ENCODE peak calls at places on chromosomes 16 and 17, in seven cellular contexts. G, Q, K, L, S, C and B are unnamed samples.

GRCh38 chr16:14289692-14290340 is 218.7 kb downstream of the MRTFB start:
- DNase-seq in S (peak; percentile 21), G (no peak), Q (no peak), C (peak; percentile 66), K (no peak), L (no peak), B (no peak)

GRCh38 chr16:72845322-72846020 is 202.5 kb downstream of the ZFHX3 start:
- DNase-seq in S (no peak), C (no peak), K (no peak), Q (no peak), G (no peak), L (no peak), B (no peak)

GRCh38 chr17:80006339-80006720 is 29.3 kb downstream of the TBC1D16 start:
- DNase-seq in Q (no peak), S (no peak), G (no peak), L (no peak), C (no peak), K (no peak), B (no peak)

GRCh38 chr16:1689853-1690252 is 11.8 kb downstream of the JPT2 start:
- DNase-seq in K (no peak), G (no peak), S (no peak), Q (no peak), C (no peak), L (no peak), B (no peak)

GRCh38 chr17:39753514-39754160 is 15.9 kb downstream of the GRB7 start:
- DNase-seq in C (no peak), L (no peak), K (peak; percentile 79), S (peak; percentile 67), G (peak; percentile 27), Q (no peak), B (peak; percentile 72)

GRCh38 chr17:47705536-47706481 is 11.8 kb downstream of the TBKBP1 start:
- DNase-seq in G (no peak), S (no peak), L (no peak), C (no peak), Q (no peak), K (peak; percentile 54), B (no peak)

GRCh38 chr16:7871371-7871770 is 538.7 kb downstream of the RBFOX1 start:
- DNase-seq in S (no peak), L (no peak), G (no peak), Q (no peak), C (no peak), K (no peak), B (no peak)

GRCh38 chr16:67723151-67723915 is 4.2 kb upstream of the GFOD2 start:
- DNase-seq in K (peak; percentile 30), C (no peak), Q (no peak), G (no peak), S (no peak), L (no peak), B (no peak)

GRCh38 chr17:75033346-75034235 is 13.2 kb downstream of the ATP5PD start:
- DNase-seq in G (peak; percentile 91), S (peak; percentile 90), C (peak; percentile 94), Q (peak; percentile 100), K (peak; percentile 97), L (peak; percentile 95), B (peak; percentile 93)

GRCh38 chr17:36072431-36073121 is 8.5 kb downstream of the CCL18 start:
- DNase-seq in Q (no peak), S (peak; percentile 62), K (no peak), C (peak; percentile 52), L (no peak), G (peak; percentile 10), B (peak; percentile 61)

GRCh38 chr17:45277992-45278391 is 16.1 kb upstream of the SPATA32 start:
- DNase-seq in G (peak; percentile 29), Q (no peak), C (no peak), K (no peak), S (peak; percentile 67), L (no peak), B (no peak)

GRCh38 chr17:77400445-77400870 is 259.7 kb downstream of the SEC14L1 start:
- DNase-seq in L (no peak), S (peak; percentile 54), C (no peak), G (no peak), Q (no peak), K (no peak), B (no peak)

GRCh38 chr16:89396156-89396555 is 94.2 kb downstream of the ANKRD11 start:
- DNase-seq in S (no peak), L (no peak), G (no peak), C (no peak), Q (no peak), K (no peak), B (no peak)

GRCh38 chr17:6241381-6241780 is 171.2 kb downstream of the WSCD1 start:
- DNase-seq in G (no peak), L (no peak), Q (no peak), S (no peak), K (no peak), C (no peak), B (no peak)

GRCh38 chr16:65600629-65601028 is 478.8 kb upstream of the CDH11 start:
- DNase-seq in C (no peak), L (no peak), G (no peak), K (no peak), S (no peak), Q (no peak), B (no peak)

GRCh38 chr17:47775181-47775580 is 42.1 kb downstream of the TBX21 start:
- DNase-seq in C (no peak), K (no peak), G (no peak), Q (no peak), L (no peak), S (no peak), B (no peak)

GRCh38 chr16:82329504-82330192 is 159.6 kb upstream of the MPHOSPH6 start:
- DNase-seq in Q (no peak), K (no peak), C (peak; percentile 89), S (peak; percentile 82), G (peak; percentile 88), L (peak; percentile 60), B (no peak)

GRCh38 chr17:41196068-41196467 is 6.4 kb downstream of the KRTAP9-1 start:
- DNase-seq in G (no peak), S (no peak), L (no peak), Q (no peak), K (no peak), C (no peak), B (no peak)

GRCh38 chr17:63911041-63911635 is at the start of gene CSHL1:
- DNase-seq in K (no peak), G (no peak), C (no peak), S (no peak), Q (no peak), L (no peak), B (no peak)

GRCh38 chr17:40817103-40817682 is 5.2 kb downstream of the KRT10 start:
- DNase-seq in S (no peak), L (no peak), G (no peak), K (no peak), Q (no peak), C (no peak), B (no peak)

GRCh38 chr17:65312718-65313382 is 175.7 kb downstream of the RGS9 start:
- DNase-seq in Q (no peak), G (no peak), S (no peak), K (no peak), L (no peak), C (no peak), B (no peak)
- H3K27ac ChIP-seq in Q (no peak overlapping the region), G (no peak overlapping the region), S (no peak overlapping the region), K (no peak overlapping the region), L (no peak overlapping the region), C (no peak overlapping the region), B (no peak overlapping the region)

GRCh38 chr17:70774339-70775110 is 605.2 kb downstream of the KCNJ2 start:
- DNase-seq in L (no peak), G (no peak), S (no peak), C (no peak), Q (no peak), K (no peak), B (no peak)

GRCh38 chr17:70773210-70773609 is 603.9 kb downstream of the KCNJ2 start:
- DNase-seq in K (no peak), L (no peak), Q (no peak), G (no peak), C (no peak), S (no peak), B (no peak)

GRCh38 chr17:70775667-70776066 is 606.3 kb downstream of the KCNJ2 start:
- DNase-seq in K (no peak), G (no peak), Q (no peak), S (no peak), C (no peak), L (no peak), B (no peak)

GRCh38 chr17:70780031-70780430 is 610.7 kb downstream of the KCNJ2 start:
- DNase-seq in G (no peak), L (no peak), K (no peak), Q (no peak), C (no peak), S (no peak), B (no peak)

DNA sequence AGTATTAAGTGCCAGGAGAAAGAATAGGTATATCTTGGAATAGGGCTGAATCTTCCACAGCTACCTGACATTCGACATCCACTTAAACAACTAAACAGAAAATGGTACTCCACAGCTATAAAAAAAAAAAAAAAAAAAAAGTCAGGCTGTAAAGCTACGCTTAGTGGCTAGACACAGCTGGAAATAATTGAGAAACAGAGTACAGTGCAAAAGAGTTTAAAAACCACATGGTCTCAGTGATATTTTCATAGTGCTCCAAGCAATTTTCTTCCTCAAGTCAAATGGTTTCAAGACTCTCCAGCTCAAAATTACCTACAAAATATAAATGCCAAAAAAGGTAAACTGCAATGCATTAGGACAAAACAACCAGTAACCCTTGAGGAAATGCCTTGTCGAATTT is 607.1 kb downstream of the KCNJ2 start:
- DNase-seq in Q (no peak), S (no peak), C (no peak), K (no peak), L (no peak), G (no peak), B (no peak)
- TF ChIP-seq POLR2AphosphoS5 in Q (no peak), S (no peak), C (no peak), K (no peak), L (no peak), G (no peak), B (no peak)

DNA sequence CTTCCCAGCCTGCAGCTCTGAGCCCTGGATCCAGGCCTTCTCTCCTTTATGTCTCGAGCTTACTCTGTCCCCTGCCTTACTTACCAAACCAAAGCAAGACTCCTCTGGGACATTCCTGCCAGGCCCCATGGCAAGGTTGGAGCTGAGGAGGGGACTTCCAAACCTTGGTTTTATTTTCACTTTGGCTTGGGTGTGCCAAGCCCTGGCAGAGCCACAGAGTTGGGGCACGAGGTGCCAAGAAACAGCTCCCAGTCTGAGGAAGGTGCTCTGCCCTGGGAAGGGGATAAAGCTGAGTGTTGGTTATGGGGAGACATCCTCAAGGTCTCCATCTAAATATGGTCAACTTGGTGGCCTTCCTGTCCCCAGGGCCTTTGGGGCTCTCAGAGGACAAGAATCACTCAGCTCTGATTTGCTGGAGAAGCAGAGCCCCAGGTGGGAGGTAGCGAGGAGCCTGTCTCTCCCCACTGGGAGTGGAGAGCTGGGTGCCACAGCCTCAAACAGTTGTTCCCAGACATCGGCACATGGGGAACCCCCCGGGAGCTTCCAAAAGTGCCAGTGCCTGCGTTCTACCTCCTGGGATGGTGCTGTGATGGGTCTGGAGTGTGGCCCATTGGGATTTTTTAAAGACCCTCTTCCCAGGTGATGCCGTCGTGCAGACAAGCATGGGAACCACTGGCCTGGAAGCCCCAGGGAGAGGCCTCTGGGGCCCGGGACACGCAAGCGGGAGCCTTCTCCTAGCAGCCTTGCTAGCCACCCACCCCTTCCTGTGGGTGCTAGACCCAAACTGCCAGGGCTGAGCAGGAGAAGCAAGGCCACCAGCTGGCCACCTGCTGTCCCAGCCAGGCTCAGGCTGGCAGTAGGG is 10.3 kb downstream of the NLRC5 start:
- DNase-seq in G (no peak), K (peak; percentile 47), S (peak; percentile 43), Q (no peak), C (no peak), L (no peak), B (no peak)
- TF ChIP-seq POLR2A in G (no peak), K (no peak), S (no peak), Q (no peak), C (no peak), L (no peak), B (no peak)

GRCh38 chr17:19513897-19514488 is 19.7 kb upstream of the SLC47A1 start:
- DNase-seq in L (peak; percentile 61), G (peak; percentile 49), K (peak; percentile 84), Q (no peak), C (peak; percentile 68), S (peak; percentile 74), B (peak; percentile 75)
- H3K27ac ChIP-seq in L (no peak overlapping the region), G (no peak overlapping the region), K (peak overlapping the region; percentile 23), Q (peak overlapping the region; percentile 25), C (no peak overlapping the region), S (peak overlapping the region; percentile 46), B (peak overlapping the region; percentile 8)